ENCODE peak calls at places on chromosome 19, in eight cellular contexts. One of them, this sample, is unnamed.

GRCh38 chr19:32718286-32718685 is 1.3 kb upstream of the TDRD12 start:
- DNase-seq in heart right ventricle: no peak
- DNase-seq in IMR-90: no peak
- DNase-seq in H9: no peak
- DNase-seq in ovary: no peak
- DNase-seq in kidney: no peak
- DNase-seq in transverse colon: no peak
- DNase-seq in left ventricle myocardium inferior: no peak
- DNase-seq in this sample: no peak

GRCh38 chr19:17103177-17103576 is 27.6 kb downstream of the MYO9B start:
- DNase-seq in left ventricle myocardium inferior: no peak
- DNase-seq in ovary: no peak
- DNase-seq in transverse colon: peak; percentile 36
- DNase-seq in kidney: no peak
- DNase-seq in heart right ventricle: no peak
- DNase-seq in H9: peak; percentile 75
- DNase-seq in IMR-90: peak; percentile 45
- DNase-seq in this sample: no peak

GRCh38 chr19:40344422-40344821 is 3.8 kb downstream of the C19orf47 start:
- DNase-seq in kidney: no peak
- DNase-seq in ovary: no peak
- DNase-seq in heart right ventricle: no peak
- DNase-seq in transverse colon: no peak
- DNase-seq in IMR-90: no peak
- DNase-seq in H9: no peak
- DNase-seq in left ventricle myocardium inferior: no peak
- DNase-seq in this sample: no peak

GRCh38 chr19:8526345-8527062 is 12.5 kb upstream of the ZNF414 start:
- DNase-seq in heart right ventricle: peak; percentile 94
- DNase-seq in left ventricle myocardium inferior: peak; percentile 90
- DNase-seq in IMR-90: peak; percentile 88
- DNase-seq in ovary: peak; percentile 97
- DNase-seq in kidney: peak; percentile 96
- DNase-seq in transverse colon: peak; percentile 92
- DNase-seq in H9: peak; percentile 94
- DNase-seq in this sample: peak; percentile 93

GRCh38 chr19:13154911-13155471 is 4.8 kb downstream of the IER2 start:
- DNase-seq in IMR-90: peak; percentile 65
- DNase-seq in transverse colon: peak; percentile 92
- DNase-seq in H9: peak; percentile 92
- DNase-seq in kidney: peak; percentile 96
- DNase-seq in heart right ventricle: peak; percentile 54
- DNase-seq in left ventricle myocardium inferior: peak; percentile 54
- DNase-seq in ovary: peak; percentile 83
- DNase-seq in this sample: peak; percentile 96

GRCh38 chr19:18541992-18542935 is 1.1 kb downstream of the FKBP8 start:
- DNase-seq in ovary: no peak
- DNase-seq in heart right ventricle: no peak
- DNase-seq in kidney: no peak
- DNase-seq in left ventricle myocardium inferior: no peak
- DNase-seq in transverse colon: no peak
- DNase-seq in IMR-90: no peak
- DNase-seq in H9: peak; percentile 40
- DNase-seq in this sample: no peak

GRCh38 chr19:33406521-33407139 is 33.1 kb downstream of the CEBPG start:
- DNase-seq in ovary: peak; percentile 78
- DNase-seq in H9: peak; percentile 89
- DNase-seq in transverse colon: peak; percentile 82
- DNase-seq in kidney: peak; percentile 88
- DNase-seq in left ventricle myocardium inferior: peak; percentile 69
- DNase-seq in IMR-90: peak; percentile 39
- DNase-seq in heart right ventricle: peak; percentile 60
- DNase-seq in this sample: peak; percentile 66

GRCh38 chr19:21698215-21698614 is 69.2 kb downstream of the ZNF100 start:
- DNase-seq in kidney: no peak
- DNase-seq in ovary: no peak
- DNase-seq in IMR-90: peak; percentile 1
- DNase-seq in heart right ventricle: no peak
- DNase-seq in H9: no peak
- DNase-seq in left ventricle myocardium inferior: no peak
- DNase-seq in transverse colon: no peak
- DNase-seq in this sample: no peak

GRCh38 chr19:51148571-51148970 is 6.5 kb downstream of the SIGLEC7 start:
- DNase-seq in IMR-90: no peak
- DNase-seq in transverse colon: no peak
- DNase-seq in heart right ventricle: no peak
- DNase-seq in left ventricle myocardium inferior: no peak
- DNase-seq in ovary: no peak
- DNase-seq in H9: no peak
- DNase-seq in kidney: no peak
- DNase-seq in this sample: no peak

GRCh38 chr19:50423279-50424113 is 4.8 kb downstream of the SPIB start:
- DNase-seq in heart right ventricle: no peak
- DNase-seq in left ventricle myocardium inferior: no peak
- DNase-seq in IMR-90: no peak
- DNase-seq in transverse colon: no peak
- DNase-seq in ovary: no peak
- DNase-seq in kidney: no peak
- DNase-seq in H9: no peak
- DNase-seq in this sample: no peak

GRCh38 chr19:13646758-13647157 is 117.6 kb upstream of the MRI1 start:
- DNase-seq in kidney: no peak
- DNase-seq in transverse colon: no peak
- DNase-seq in left ventricle myocardium inferior: no peak
- DNase-seq in IMR-90: no peak
- DNase-seq in heart right ventricle: no peak
- DNase-seq in ovary: no peak
- DNase-seq in H9: no peak
- DNase-seq in this sample: no peak

GRCh38 chr19:52600639-52601024 is 30.5 kb downstream of the ZNF701 start:
- DNase-seq in IMR-90: peak; percentile 3
- DNase-seq in kidney: peak; percentile 74
- DNase-seq in H9: no peak
- DNase-seq in ovary: peak; percentile 40
- DNase-seq in left ventricle myocardium inferior: no peak
- DNase-seq in transverse colon: peak; percentile 77
- DNase-seq in heart right ventricle: no peak
- DNase-seq in this sample: peak; percentile 19

GRCh38 chr19:5354403-5354802 is 13.8 kb upstream of the PTPRS start:
- DNase-seq in kidney: peak; percentile 48
- DNase-seq in heart right ventricle: no peak
- DNase-seq in transverse colon: no peak
- DNase-seq in H9: peak; percentile 74
- DNase-seq in left ventricle myocardium inferior: no peak
- DNase-seq in ovary: no peak
- DNase-seq in IMR-90: no peak
- DNase-seq in this sample: no peak

GRCh38 chr19:3146677-3147100 is 10.9 kb downstream of the GNA15 start:
- DNase-seq in ovary: no peak
- DNase-seq in transverse colon: peak; percentile 30
- DNase-seq in left ventricle myocardium inferior: no peak
- DNase-seq in H9: peak; percentile 71
- DNase-seq in IMR-90: no peak
- DNase-seq in kidney: no peak
- DNase-seq in heart right ventricle: no peak
- DNase-seq in this sample: no peak

GRCh38 chr19:21256722-21257121 is 72.5 kb downstream of the ZNF708 start:
- DNase-seq in ovary: no peak
- DNase-seq in kidney: no peak
- DNase-seq in transverse colon: no peak
- DNase-seq in IMR-90: peak; percentile 4
- DNase-seq in left ventricle myocardium inferior: no peak
- DNase-seq in heart right ventricle: no peak
- DNase-seq in H9: no peak
- DNase-seq in this sample: peak; percentile 21

GRCh38 chr19:40204381-40204780 is 13.2 kb downstream of the MAP3K10 start:
- DNase-seq in H9: no peak
- DNase-seq in ovary: no peak
- DNase-seq in transverse colon: no peak
- DNase-seq in IMR-90: no peak
- DNase-seq in left ventricle myocardium inferior: no peak
- DNase-seq in heart right ventricle: no peak
- DNase-seq in kidney: no peak
- DNase-seq in this sample: no peak

GRCh38 chr19:6246174-6247006 is 33.4 kb downstream of the MLLT1 start:
- DNase-seq in left ventricle myocardium inferior: no peak
- DNase-seq in heart right ventricle: no peak
- DNase-seq in H9: no peak
- DNase-seq in ovary: no peak
- DNase-seq in transverse colon: no peak
- DNase-seq in IMR-90: no peak
- DNase-seq in kidney: peak; percentile 19
- DNase-seq in this sample: no peak

GRCh38 chr19:6800991-6801396 is 28.5 kb downstream of the VAV1 start:
- DNase-seq in kidney: no peak
- DNase-seq in H9: peak; percentile 30
- DNase-seq in left ventricle myocardium inferior: no peak
- DNase-seq in transverse colon: no peak
- DNase-seq in ovary: no peak
- DNase-seq in IMR-90: peak; percentile 38
- DNase-seq in heart right ventricle: no peak
- DNase-seq in this sample: no peak

GRCh38 chr19:40804783-40805242 is 5.8 kb downstream of the EGLN2 start:
- DNase-seq in heart right ventricle: no peak
- DNase-seq in kidney: peak; percentile 39
- DNase-seq in H9: no peak
- DNase-seq in left ventricle myocardium inferior: no peak
- DNase-seq in transverse colon: no peak
- DNase-seq in IMR-90: no peak
- DNase-seq in ovary: no peak
- DNase-seq in this sample: no peak

GRCh38 chr19:6533746-6534418 is 3.1 kb downstream of the TNFSF9 start:
- DNase-seq in transverse colon: no peak
- DNase-seq in left ventricle myocardium inferior: no peak
- DNase-seq in kidney: no peak
- DNase-seq in H9: peak; percentile 61
- DNase-seq in ovary: no peak
- DNase-seq in IMR-90: no peak
- DNase-seq in heart right ventricle: no peak
- DNase-seq in this sample: no peak

GRCh38 chr19:16067205-16067938 is 8.9 kb upstream of the TPM4 start:
- DNase-seq in heart right ventricle: peak; percentile 42
- DNase-seq in ovary: peak; percentile 85
- DNase-seq in kidney: peak; percentile 80
- DNase-seq in IMR-90: peak; percentile 87
- DNase-seq in transverse colon: peak; percentile 82
- DNase-seq in H9: no peak
- DNase-seq in left ventricle myocardium inferior: no peak
- DNase-seq in this sample: no peak
- H3K4me1 ChIP-seq in heart right ventricle: peaks cover 17% of the 10 kb centered on the region
- H3K4me1 ChIP-seq in ovary: no peaks in the 10 kb centered on the region
- H3K4me1 ChIP-seq in kidney: no peaks in the 10 kb centered on the region
- H3K4me1 ChIP-seq in IMR-90: peaks cover 19% of the 10 kb centered on the region
- H3K4me1 ChIP-seq in transverse colon: peaks cover 39% of the 10 kb centered on the region
- H3K4me1 ChIP-seq in H9: peaks cover 4% of the 10 kb centered on the region
- H3K4me1 ChIP-seq in left ventricle myocardium inferior: peaks cover 40% of the 10 kb centered on the region
- H3K4me1 ChIP-seq in this sample: peaks cover 14% of the 10 kb centered on the region

GRCh38 chr19:55418185-55418584 is 10.6 kb upstream of the UBE2S start:
- DNase-seq in H9: peak; percentile 73
- DNase-seq in left ventricle myocardium inferior: no peak
- DNase-seq in ovary: no peak
- DNase-seq in kidney: no peak
- DNase-seq in transverse colon: peak; percentile 64
- DNase-seq in heart right ventricle: peak; percentile 64
- DNase-seq in IMR-90: peak; percentile 91
- DNase-seq in this sample: peak; percentile 69
- TF ChIP-seq CTCF in H9: peak; percentile 88
- TF ChIP-seq CTCF in left ventricle myocardium inferior: peak; percentile 74
- TF ChIP-seq CTCF in ovary: peak; percentile 21
- TF ChIP-seq CTCF in kidney: peak; percentile 70
- TF ChIP-seq CTCF in transverse colon: peak; percentile 62
- TF ChIP-seq CTCF in heart right ventricle: peak; percentile 43
- TF ChIP-seq CTCF in IMR-90: peak; percentile 95
- TF ChIP-seq CTCF in this sample: peak; percentile 65

DNA sequence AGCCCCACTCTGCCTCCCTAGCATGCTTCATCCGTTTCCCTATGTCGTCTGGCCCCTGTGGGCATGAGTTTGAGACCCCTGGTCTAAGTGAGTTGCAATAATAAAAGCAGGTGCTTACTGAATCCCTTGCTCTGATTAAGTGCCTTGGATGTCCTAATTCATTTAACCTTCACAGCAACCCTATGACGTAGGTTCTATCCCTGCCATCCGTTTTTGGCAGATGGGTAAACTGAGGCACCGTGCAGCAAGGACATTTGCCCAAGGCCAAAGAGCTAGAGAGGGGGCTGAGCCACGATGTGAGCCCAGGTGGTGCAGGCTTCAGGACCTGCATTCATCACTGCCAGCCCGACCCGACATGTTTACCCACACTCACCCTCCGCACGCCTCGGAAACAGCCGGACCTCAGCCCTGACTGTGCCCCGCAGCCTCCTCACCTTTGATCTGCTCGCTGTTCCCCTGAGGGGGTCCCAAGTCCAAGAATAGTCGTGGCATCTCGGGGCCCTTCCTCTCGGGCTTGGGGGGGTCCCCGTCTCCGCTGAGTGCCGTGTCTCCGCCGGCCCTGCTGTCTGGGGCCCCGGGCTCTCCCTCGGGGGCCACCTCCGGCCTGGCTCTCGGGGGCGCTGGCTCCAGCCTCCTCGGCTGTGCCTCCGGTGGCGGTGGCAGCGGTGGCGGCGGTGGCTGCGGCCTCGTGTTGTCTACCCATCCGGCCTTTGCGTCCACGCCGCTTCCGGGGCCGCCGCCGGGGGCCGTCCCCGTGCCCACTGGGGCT is 14.5 kb downstream of the LMTK3 start:
- DNase-seq in heart right ventricle: no peak
- DNase-seq in kidney: no peak
- DNase-seq in transverse colon: no peak
- DNase-seq in H9: no peak
- DNase-seq in ovary: no peak
- DNase-seq in IMR-90: no peak
- DNase-seq in left ventricle myocardium inferior: no peak
- DNase-seq in this sample: no peak
- H3K4me1 ChIP-seq in heart right ventricle: peaks cover 6% of the 10 kb centered on the region
- H3K4me1 ChIP-seq in kidney: no peaks in the 10 kb centered on the region
- H3K4me1 ChIP-seq in transverse colon: peaks cover 31% of the 10 kb centered on the region
- H3K4me1 ChIP-seq in H9: no peaks in the 10 kb centered on the region
- H3K4me1 ChIP-seq in ovary: peaks cover 12% of the 10 kb centered on the region
- H3K4me1 ChIP-seq in IMR-90: peaks cover 3% of the 10 kb centered on the region
- H3K4me1 ChIP-seq in left ventricle myocardium inferior: peaks cover 24% of the 10 kb centered on the region
- H3K4me1 ChIP-seq in this sample: peaks cover 26% of the 10 kb centered on the region

DNA sequence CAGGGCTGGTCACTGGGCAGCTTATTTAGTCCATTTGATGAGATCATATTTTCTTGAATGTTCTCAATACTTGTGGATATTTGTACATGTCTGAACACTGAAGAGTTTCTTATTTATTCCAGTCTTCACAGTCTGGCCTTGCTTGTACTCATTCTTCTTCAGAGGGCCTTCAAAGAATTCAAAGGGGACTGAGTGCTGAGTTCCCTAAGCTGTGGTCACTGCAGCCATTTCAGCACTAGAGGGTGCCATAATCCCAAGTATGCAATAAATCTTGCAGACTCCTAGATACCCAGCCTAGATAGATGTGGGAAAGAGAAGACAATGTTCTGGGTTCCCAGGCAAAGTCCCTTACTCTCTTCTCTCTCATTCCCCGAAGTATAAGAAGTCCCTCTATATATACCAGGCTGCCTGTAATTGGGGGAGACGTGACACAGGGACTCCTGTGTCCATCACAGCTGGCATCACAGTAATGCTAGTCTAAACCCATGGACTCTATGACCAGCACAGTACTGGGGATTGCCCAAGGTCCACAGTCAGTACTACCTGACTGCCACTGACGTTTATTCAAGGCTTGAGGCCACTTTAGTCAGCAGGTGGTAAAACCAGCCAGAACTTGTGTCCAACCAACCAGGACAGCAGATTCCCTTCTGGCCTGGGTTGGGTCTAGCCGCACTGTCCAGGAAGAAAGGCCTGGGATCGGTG is 8.9 kb upstream of the VN1R1 start:
- DNase-seq in transverse colon: peak; percentile 17
- DNase-seq in IMR-90: peak; percentile 24
- DNase-seq in kidney: no peak
- DNase-seq in heart right ventricle: no peak
- DNase-seq in ovary: no peak
- DNase-seq in left ventricle myocardium inferior: no peak
- DNase-seq in H9: no peak
- DNase-seq in this sample: no peak
- TF ChIP-seq CTCF in transverse colon: peak; percentile 26
- TF ChIP-seq CTCF in IMR-90: peak; percentile 45
- TF ChIP-seq CTCF in kidney: no peak
- TF ChIP-seq CTCF in heart right ventricle: peak; percentile 19
- TF ChIP-seq CTCF in ovary: no peak
- TF ChIP-seq CTCF in left ventricle myocardium inferior: peak; percentile 61
- TF ChIP-seq CTCF in H9: peak; percentile 76
- TF ChIP-seq CTCF in this sample: no peak